ENCODE peak calls at places on chromosomes 6 and 20, in four cellular contexts. One of them, this sample, is unnamed.

GRCh38 chr6:88945596-88945995 is 17.8 kb downstream of the RNGTT start:
- DNase-seq in lung: no peak
- DNase-seq in lower leg skin: no peak
- DNase-seq in WTC11: no peak
- DNase-seq in this sample: no peak

GRCh38 chr6:145015739-145016558 is 719.4 kb downstream of the EPM2A start:
- DNase-seq in lower leg skin: no peak
- DNase-seq in WTC11: no peak
- DNase-seq in lung: no peak
- DNase-seq in this sample: no peak

GRCh38 chr6:144302701-144303351 is 17.7 kb downstream of the UTRN start:
- DNase-seq in WTC11: no peak
- DNase-seq in lower leg skin: no peak
- DNase-seq in lung: peak
- DNase-seq in this sample: no peak

GRCh38 chr6:144710207-144710606 is 425.1 kb downstream of the UTRN start:
- DNase-seq in lung: no peak
- DNase-seq in lower leg skin: no peak
- DNase-seq in WTC11: no peak
- DNase-seq in this sample: no peak

GRCh38 chr6:38316099-38316868 is 323.4 kb downstream of the BTBD9 start:
- DNase-seq in WTC11: no peak
- DNase-seq in lower leg skin: no peak
- DNase-seq in lung: no peak
- DNase-seq in this sample: no peak

GRCh38 chr6:90197854-90198496 is 98.7 kb downstream of the BACH2 start:
- DNase-seq in lower leg skin: no peak
- DNase-seq in lung: no peak
- DNase-seq in WTC11: no peak
- DNase-seq in this sample: no peak

GRCh38 chr20:4045741-4046140 is 30.4 kb upstream of the RNF24 start:
- DNase-seq in WTC11: no peak
- DNase-seq in lower leg skin: no peak
- DNase-seq in lung: no peak
- DNase-seq in this sample: no peak

GRCh38 chr6:109867009-109867969 is 110.8 kb upstream of the GPR6 start:
- DNase-seq in lower leg skin: peak
- DNase-seq in lung: no peak
- DNase-seq in WTC11: no peak
- DNase-seq in this sample: no peak

GRCh38 chr6:50381106-50381415 is 331.3 kb upstream of the DEFB112 start:
- DNase-seq in WTC11: peak
- DNase-seq in lung: no peak
- DNase-seq in lower leg skin: no peak
- DNase-seq in this sample: peak

GRCh38 chr6:73610444-73611275 is 43.1 kb downstream of the SLC17A5 start:
- DNase-seq in lung: no peak
- DNase-seq in WTC11: no peak
- DNase-seq in lower leg skin: peak
- DNase-seq in this sample: no peak

GRCh38 chr6:53603381-53604121 is 58.6 kb upstream of the GCLC start:
- DNase-seq in lung: no peak
- DNase-seq in WTC11: no peak
- DNase-seq in lower leg skin: no peak
- DNase-seq in this sample: no peak

GRCh38 chr20:17499041-17499440 is 32.1 kb downstream of the BFSP1 start:
- DNase-seq in lung: no peak
- DNase-seq in WTC11: no peak
- DNase-seq in lower leg skin: peak
- DNase-seq in this sample: no peak

GRCh38 chr20:47506335-47506734 is 4.6 kb downstream of the NCOA3 start:
- DNase-seq in lower leg skin: no peak
- DNase-seq in lung: no peak
- DNase-seq in WTC11: no peak
- DNase-seq in this sample: no peak

GRCh38 chr6:14638932-14639875 is 521.6 kb downstream of the CD83 start:
- DNase-seq in WTC11: no peak
- DNase-seq in lung: no peak
- DNase-seq in lower leg skin: no peak
- DNase-seq in this sample: no peak

GRCh38 chr6:130560231-130560630 is 194.4 kb downstream of the TMEM200A start:
- DNase-seq in lung: no peak
- DNase-seq in lower leg skin: no peak
- DNase-seq in WTC11: no peak
- DNase-seq in this sample: no peak

GRCh38 chr6:107447663-107448216 is 11.6 kb downstream of the PDSS2 start:
- DNase-seq in WTC11: no peak
- DNase-seq in lower leg skin: no peak
- DNase-seq in lung: no peak
- DNase-seq in this sample: no peak

GRCh38 chr6:27312146-27312949 is at the start of gene POM121L2:
- DNase-seq in lower leg skin: no peak
- DNase-seq in WTC11: peak
- DNase-seq in lung: peak
- DNase-seq in this sample: peak

GRCh38 chr20:35302421-35303335 is 10.5 kb upstream of the FAM83C start:
- DNase-seq in lower leg skin: no peak
- DNase-seq in WTC11: no peak
- DNase-seq in lung: no peak
- DNase-seq in this sample: no peak

GRCh38 chr6:154868143-154868594 is 126.9 kb upstream of the TIAM2 start:
- DNase-seq in lower leg skin: no peak
- DNase-seq in WTC11: no peak
- DNase-seq in lung: no peak
- DNase-seq in this sample: no peak

GRCh38 chr6:78436335-78436734 is 431.0 kb upstream of the IRAK1BP1 start:
- DNase-seq in WTC11: no peak
- DNase-seq in lung: no peak
- DNase-seq in lower leg skin: no peak
- DNase-seq in this sample: no peak

GRCh38 chr20:1897965-1898464 is 2.8 kb downstream of the SIRPA start:
- DNase-seq in lower leg skin: no peak
- DNase-seq in WTC11: no peak
- DNase-seq in lung: no peak
- DNase-seq in this sample: no peak

GRCh38 chr20:63968928-63969760 is 586 bp downstream of the ZNF512B start:
- DNase-seq in lung: no peak
- DNase-seq in lower leg skin: no peak
- DNase-seq in WTC11: no peak
- DNase-seq in this sample: peak

GRCh38 chr20:2822073-2822472 is 5.9 kb downstream of the TMEM239 start:
- DNase-seq in lung: no peak
- DNase-seq in lower leg skin: no peak
- DNase-seq in WTC11: no peak
- DNase-seq in this sample: no peak

GRCh38 chr6:14108571-14109410 is 8.8 kb upstream of the CD83 start:
- DNase-seq in lower leg skin: no peak
- DNase-seq in lung: peak
- DNase-seq in WTC11: no peak
- DNase-seq in this sample: no peak

GRCh38 chr20:58651548-58651822 is 402 bp downstream of the STX16 start:
- DNase-seq in lower leg skin: no peak
- DNase-seq in lung: no peak
- DNase-seq in WTC11: no peak
- DNase-seq in this sample: no peak

GRCh38 chr20:37314617-37315292 is 25.3 kb downstream of the MANBAL start:
- DNase-seq in lower leg skin: peak
- DNase-seq in lung: no peak
- DNase-seq in WTC11: no peak
- DNase-seq in this sample: no peak

GRCh38 chr6:2127484-2127911 is 117.9 kb downstream of the GMDS start:
- DNase-seq in lower leg skin: peak
- DNase-seq in WTC11: no peak
- DNase-seq in lung: no peak
- DNase-seq in this sample: peak

GRCh38 chr6:49849121-49849907 is 17.0 kb downstream of the CRISP1 start:
- DNase-seq in WTC11: no peak
- DNase-seq in lower leg skin: no peak
- DNase-seq in lung: no peak
- DNase-seq in this sample: no peak

GRCh38 chr6:7389162-7389450 is 436 bp downstream of the CAGE1 start:
- DNase-seq in WTC11: no peak
- DNase-seq in lower leg skin: no peak
- DNase-seq in lung: peak
- DNase-seq in this sample: no peak

GRCh38 chr20:35005463-35005961 is 49.8 kb downstream of the MYH7B start:
- DNase-seq in lower leg skin: peak
- DNase-seq in WTC11: peak
- DNase-seq in lung: no peak
- DNase-seq in this sample: no peak

GRCh38 chr6:140576004-140576555 is 1201.6 kb upstream of the CITED2 start:
- DNase-seq in lower leg skin: no peak
- DNase-seq in WTC11: no peak
- DNase-seq in lung: no peak
- DNase-seq in this sample: no peak

GRCh38 chr6:90294614-90294988 is 2.0 kb downstream of the BACH2 start:
- DNase-seq in lung: no peak
- DNase-seq in WTC11: peak
- DNase-seq in lower leg skin: no peak
- DNase-seq in this sample: no peak

GRCh38 chr6:156791261-156791850 is 14.2 kb downstream of the ARID1B start:
- DNase-seq in lower leg skin: no peak
- DNase-seq in lung: no peak
- DNase-seq in WTC11: no peak
- DNase-seq in this sample: no peak

GRCh38 chr20:44850883-44851282 is 34.6 kb upstream of the YWHAB start:
- DNase-seq in WTC11: no peak
- DNase-seq in lung: no peak
- DNase-seq in lower leg skin: no peak
- DNase-seq in this sample: no peak

DNA sequence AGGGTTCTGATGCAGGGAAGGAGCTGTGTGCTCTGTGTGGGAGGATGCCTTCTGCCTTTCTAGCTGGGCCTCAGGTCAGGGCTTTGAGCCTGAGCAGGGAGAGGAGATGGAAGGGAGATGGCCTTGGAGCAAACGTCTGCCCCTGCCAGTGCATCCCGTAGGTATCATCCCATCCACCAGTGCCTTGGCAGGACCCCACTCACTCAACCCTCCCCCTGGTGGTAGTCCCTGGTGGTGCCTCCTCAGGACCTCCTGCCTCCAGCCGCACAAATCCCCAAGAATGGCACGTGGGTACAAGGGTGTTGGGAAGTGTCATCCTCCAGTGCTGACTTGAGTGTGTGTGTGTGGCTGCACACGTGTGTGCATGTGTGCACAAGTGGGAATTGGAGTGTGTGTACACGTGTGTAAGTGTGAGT is 23.1 kb upstream of the MICB start:
- DNase-seq in WTC11: peak
- DNase-seq in lung: peak
- DNase-seq in lower leg skin: no peak
- DNase-seq in this sample: no peak
- TF ChIP-seq CTCF in WTC11: peak
- TF ChIP-seq CTCF in lung: no peak
- TF ChIP-seq CTCF in lower leg skin: no peak
- TF ChIP-seq CTCF in this sample: peak

DNA sequence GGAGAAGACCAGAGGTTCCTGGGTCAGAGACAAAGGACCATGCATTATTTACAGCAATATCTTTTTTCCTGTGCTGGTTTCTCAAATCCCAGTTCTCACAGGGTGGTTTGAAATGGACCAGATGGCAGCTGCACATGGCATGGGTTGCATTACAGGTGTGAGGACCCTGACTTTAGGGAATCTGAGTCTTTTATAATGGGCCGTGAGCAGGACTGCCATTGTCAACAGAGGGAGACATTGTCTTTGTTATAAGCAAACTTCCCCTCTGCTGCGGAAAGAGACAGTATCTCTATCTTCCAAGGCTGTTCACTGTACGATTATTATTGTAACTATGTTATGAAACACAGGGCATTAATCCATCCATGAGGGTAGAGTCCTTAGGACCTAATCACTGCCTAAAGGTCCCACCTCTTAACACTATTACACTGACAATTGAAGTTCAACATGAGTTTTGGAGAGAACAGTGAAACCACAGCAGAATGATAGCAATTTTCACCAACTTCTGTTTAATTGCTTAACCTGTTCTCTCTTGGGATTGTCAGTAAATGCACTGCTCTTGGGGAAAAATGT is 156.1 kb upstream of the AGPAT4 start:
- DNase-seq in WTC11: no peak
- DNase-seq in lung: no peak
- DNase-seq in lower leg skin: no peak
- DNase-seq in this sample: no peak
- TF ChIP-seq CTCF in WTC11: no peak
- TF ChIP-seq CTCF in lung: no peak
- TF ChIP-seq CTCF in lower leg skin: no peak
- TF ChIP-seq CTCF in this sample: no peak

DNA sequence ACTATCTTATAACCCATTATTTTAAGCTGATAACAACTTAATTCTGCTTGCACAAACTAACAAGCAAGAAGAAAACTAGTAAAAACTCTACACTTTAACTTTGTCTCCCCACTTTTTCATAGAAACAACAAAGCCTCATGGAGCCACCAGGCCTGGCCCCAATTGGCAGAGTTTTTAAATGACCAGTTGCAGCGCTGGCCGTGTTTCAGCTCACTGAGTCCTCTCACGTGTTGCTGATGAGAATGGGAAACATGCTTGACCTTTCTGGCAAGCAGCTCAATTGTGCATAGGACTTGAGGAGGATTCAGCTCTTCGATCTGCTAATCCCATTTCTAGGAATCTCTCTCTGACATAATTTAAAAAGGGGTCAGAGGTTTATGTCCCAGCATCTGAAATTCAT is 24.5 kb upstream of the GRM4 start:
- DNase-seq in lower leg skin: peak
- DNase-seq in lung: no peak
- DNase-seq in WTC11: no peak
- DNase-seq in this sample: no peak
- TF ChIP-seq CTCF in lower leg skin: no peak
- TF ChIP-seq CTCF in lung: no peak
- TF ChIP-seq CTCF in WTC11: no peak
- TF ChIP-seq CTCF in this sample: no peak

GRCh38 chr6:158516098-158516497 is 43.8 kb upstream of the TMEM181 start:
- DNase-seq in lower leg skin: no peak
- DNase-seq in lung: no peak
- DNase-seq in WTC11: peak
- DNase-seq in this sample: peak

GRCh38 chr6:158518196-158519127 is 41.4 kb upstream of the TMEM181 start:
- DNase-seq in WTC11: peak
- DNase-seq in lung: no peak
- DNase-seq in lower leg skin: no peak
- DNase-seq in this sample: peak

GRCh38 chr6:158517581-158517980 is 42.3 kb upstream of the TMEM181 start:
- DNase-seq in lung: no peak
- DNase-seq in WTC11: no peak
- DNase-seq in lower leg skin: no peak
- DNase-seq in this sample: no peak

GRCh38 chr6:158514991-158515390 is 44.9 kb upstream of the TMEM181 start:
- DNase-seq in lower leg skin: no peak
- DNase-seq in lung: no peak
- DNase-seq in WTC11: no peak
- DNase-seq in this sample: no peak

DNA sequence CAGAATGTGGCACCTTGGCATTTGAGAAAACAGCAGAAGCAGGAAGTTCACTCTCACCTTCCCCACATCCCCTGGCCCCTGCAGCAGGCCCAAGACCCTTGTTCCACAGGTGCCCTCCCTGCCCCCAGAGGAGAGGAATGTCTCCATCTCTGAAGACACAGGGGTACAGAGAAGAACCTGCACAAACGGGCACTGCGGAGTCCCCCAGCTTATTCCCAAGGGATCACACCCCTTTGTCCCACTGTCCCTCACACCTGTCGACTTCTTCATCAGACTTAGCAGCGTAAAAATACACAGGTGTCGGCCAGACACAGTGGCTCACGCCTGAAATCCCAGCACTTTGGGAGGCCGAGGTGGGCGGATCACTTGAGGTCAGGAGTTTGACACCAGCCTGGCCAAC is 42.9 kb upstream of the TMEM181 start:
- DNase-seq in lower leg skin: no peak
- DNase-seq in lung: no peak
- DNase-seq in WTC11: no peak
- DNase-seq in this sample: no peak
- TF ChIP-seq CTCF in lower leg skin: no peak
- TF ChIP-seq CTCF in lung: no peak
- TF ChIP-seq CTCF in WTC11: no peak
- TF ChIP-seq CTCF in this sample: no peak